ENCODE peak calls at places on chromosomes 6 and 20, in eight cellular contexts. One of them, this sample, is unnamed.

GRCh38 chr20:10216146-10216741 is 2.4 kb upstream of the SNAP25 start:
- DNase-seq in AG04450: no peak
- DNase-seq in iris pigment epithelial cell: no peak
- DNase-seq in NCI-H1417: peak
- DNase-seq in foreskin fibroblast: peak
- DNase-seq in iPS-NIHi11: no peak
- DNase-seq in NAMALWA: no peak
- DNase-seq in colonic mucosa: no peak
- DNase-seq in this sample: no peak

GRCh38 chr6:52904562-52905279 is 4.8 kb downstream of the GSTA3 start:
- DNase-seq in AG04450: no peak
- DNase-seq in iris pigment epithelial cell: peak
- DNase-seq in NCI-H1417: no peak
- DNase-seq in foreskin fibroblast: peak
- DNase-seq in iPS-NIHi11: peak
- DNase-seq in NAMALWA: peak
- DNase-seq in colonic mucosa: no peak
- DNase-seq in this sample: no peak

GRCh38 chr6:137475103-137475502 is 19.1 kb downstream of the OLIG3 start:
- DNase-seq in AG04450: no peak
- DNase-seq in iris pigment epithelial cell: no peak
- DNase-seq in NCI-H1417: no peak
- DNase-seq in foreskin fibroblast: no peak
- DNase-seq in iPS-NIHi11: no peak
- DNase-seq in NAMALWA: no peak
- DNase-seq in colonic mucosa: no peak
- DNase-seq in this sample: no peak

GRCh38 chr6:3227363-3228045 is at the start of gene TUBB2B:
- DNase-seq in AG04450: no peak
- DNase-seq in iris pigment epithelial cell: peak
- DNase-seq in NCI-H1417: peak
- DNase-seq in foreskin fibroblast: no peak
- DNase-seq in iPS-NIHi11: peak
- DNase-seq in NAMALWA: no peak
- DNase-seq in colonic mucosa: no peak
- DNase-seq in this sample: no peak

GRCh38 chr6:30326446-30327231 is at the start of gene TRIM39:
- DNase-seq in AG04450: peak
- DNase-seq in iris pigment epithelial cell: peak
- DNase-seq in NCI-H1417: peak
- DNase-seq in foreskin fibroblast: peak
- DNase-seq in iPS-NIHi11: peak
- DNase-seq in NAMALWA: peak
- DNase-seq in colonic mucosa: peak
- DNase-seq in this sample: peak

GRCh38 chr20:47280228-47280627 is 76.3 kb downstream of the ZMYND8 start:
- DNase-seq in AG04450: no peak
- DNase-seq in iris pigment epithelial cell: no peak
- DNase-seq in NCI-H1417: peak
- DNase-seq in foreskin fibroblast: no peak
- DNase-seq in iPS-NIHi11: no peak
- DNase-seq in NAMALWA: no peak
- DNase-seq in colonic mucosa: no peak
- DNase-seq in this sample: no peak

GRCh38 chr6:150881911-150882481 is 16.5 kb downstream of the MTHFD1L start:
- DNase-seq in AG04450: peak
- DNase-seq in iris pigment epithelial cell: peak
- DNase-seq in NCI-H1417: peak
- DNase-seq in foreskin fibroblast: peak
- DNase-seq in iPS-NIHi11: peak
- DNase-seq in NAMALWA: no peak
- DNase-seq in colonic mucosa: no peak
- DNase-seq in this sample: peak

GRCh38 chr6:72464791-72465691 is 156.8 kb upstream of the KCNQ5 start:
- DNase-seq in AG04450: peak
- DNase-seq in iris pigment epithelial cell: peak
- DNase-seq in NCI-H1417: no peak
- DNase-seq in foreskin fibroblast: peak
- DNase-seq in iPS-NIHi11: no peak
- DNase-seq in NAMALWA: no peak
- DNase-seq in colonic mucosa: no peak
- DNase-seq in this sample: no peak

GRCh38 chr6:138824482-138825134 is 28.7 kb downstream of the ECT2L start:
- DNase-seq in AG04450: no peak
- DNase-seq in iris pigment epithelial cell: no peak
- DNase-seq in NCI-H1417: no peak
- DNase-seq in foreskin fibroblast: no peak
- DNase-seq in iPS-NIHi11: no peak
- DNase-seq in NAMALWA: no peak
- DNase-seq in colonic mucosa: no peak
- DNase-seq in this sample: no peak

GRCh38 chr20:6122873-6123649 is at the start of gene FERMT1:
- DNase-seq in AG04450: no peak
- DNase-seq in iris pigment epithelial cell: peak
- DNase-seq in NCI-H1417: peak
- DNase-seq in foreskin fibroblast: peak
- DNase-seq in iPS-NIHi11: peak
- DNase-seq in NAMALWA: no peak
- DNase-seq in colonic mucosa: peak
- DNase-seq in this sample: peak

This sample was measured in prostate gland.